ENCODE peak calls at places on chromosomes 1 and 21, in six cellular contexts. A is K562, U is HCT116, S is NT2/D1, P is GM12878, I is H1. E is an unnamed sample.

GRCh38 chr1:151716771-151717631 is at the start of gene CELF3:
- DNase-seq in A (peak), U (no peak), S (peak), P (no peak), I (peak), E (no peak)

GRCh38 chr1:228281631-228282328 is 73.9 kb downstream of the OBSCN start:
- DNase-seq in A (no peak), U (no peak), S (no peak), P (no peak), I (no peak), E (no peak)

GRCh38 chr1:63782982-63783381 is 9.2 kb downstream of the ROR1 start:
- DNase-seq in A (no peak), U (no peak), S (peak), P (no peak), I (no peak), E (no peak)

GRCh38 chr1:179016694-179017382 is 8.9 kb upstream of the FAM20B start:
- DNase-seq in A (peak), U (peak), S (no peak), P (no peak), I (no peak), E (peak)

GRCh38 chr1:216778763-216779162 is 55.5 kb upstream of the ESRRG start:
- DNase-seq in A (no peak), U (no peak), S (no peak), P (no peak), I (no peak), E (no peak)

GRCh38 chr1:118154220-118154619 is 30.8 kb downstream of the SPAG17 start:
- DNase-seq in A (peak), U (no peak), S (no peak), P (peak), I (no peak), E (no peak)

GRCh38 chr1:39105841-39106765 is 80.0 kb downstream of the NDUFS5 start:
- DNase-seq in A (peak), U (no peak), S (peak), P (no peak), I (peak), E (peak)

GRCh38 chr21:31721381-31721780 is 10.5 kb downstream of the SCAF4 start:
- DNase-seq in A (no peak), U (no peak), S (no peak), P (no peak), I (no peak), E (no peak)

GRCh38 chr1:12095822-12096263 is 32.7 kb downstream of the TNFRSF8 start:
- DNase-seq in A (peak), U (no peak), S (no peak), P (no peak), I (no peak), E (no peak)

GRCh38 chr1:208234721-208235120 is 9.5 kb downstream of the PLXNA2 start:
- DNase-seq in A (no peak), U (no peak), S (no peak), P (no peak), I (no peak), E (peak)

GRCh38 chr1:101996830-101997485 is at the start of gene OLFM3:
- DNase-seq in A (no peak), U (no peak), S (peak), P (no peak), I (peak), E (peak)

GRCh38 chr21:43193651-43194302 is 25.0 kb downstream of the CRYAA start:
- DNase-seq in A (no peak), U (no peak), S (no peak), P (no peak), I (no peak), E (no peak)

GRCh38 chr1:63662846-63663245 is 69.6 kb downstream of the PGM1 start:
- DNase-seq in A (no peak), U (peak), S (peak), P (no peak), I (no peak), E (no peak)

GRCh38 chr1:182069028-182069466 is 7.5 kb upstream of the ZNF648 start:
- DNase-seq in A (peak), U (peak), S (peak), P (no peak), I (peak), E (peak)

GRCh38 chr1:220458936-220459335 is 69.0 kb upstream of the MARK1 start:
- DNase-seq in A (no peak), U (no peak), S (no peak), P (no peak), I (no peak), E (no peak)

GRCh38 chr1:114609826-114610225 is 28.4 kb upstream of the BCAS2 start:
- DNase-seq in A (no peak), U (no peak), S (no peak), P (no peak), I (no peak), E (no peak)

GRCh38 chr1:229118662-229119061 is 152.2 kb upstream of the RAB4A start:
- DNase-seq in A (no peak), U (no peak), S (no peak), P (no peak), I (no peak), E (no peak)

GRCh38 chr1:160220301-160220700 is 15.1 kb downstream of the PEA15 start:
- DNase-seq in A (no peak), U (no peak), S (no peak), P (no peak), I (no peak), E (no peak)

GRCh38 chr1:159786966-159787365 is 6.2 kb downstream of the DUSP23 start:
- DNase-seq in A (no peak), U (no peak), S (no peak), P (no peak), I (no peak), E (no peak)

GRCh38 chr1:200423235-200423634 is 13.4 kb upstream of the ZNF281 start:
- DNase-seq in A (no peak), U (no peak), S (no peak), P (no peak), I (no peak), E (no peak)

GRCh38 chr1:80540605-80541004 is 1260.1 kb upstream of the ADGRL2 start:
- DNase-seq in A (no peak), U (no peak), S (no peak), P (no peak), I (no peak), E (no peak)

GRCh38 chr21:28788030-28788429 is 204.6 kb downstream of the LTN1 start:
- DNase-seq in A (no peak), U (no peak), S (no peak), P (no peak), I (no peak), E (no peak)

GRCh38 chr1:57796609-57797008 is 372.7 kb upstream of the DAB1 start:
- DNase-seq in A (peak), U (no peak), S (no peak), P (no peak), I (no peak), E (no peak)

GRCh38 chr1:155273134-155273982 is at the start of gene CLK2:
- DNase-seq in A (peak), U (peak), S (peak), P (peak), I (peak), E (peak)

GRCh38 chr21:31476551-31477120 is 132.6 kb upstream of the TIAM1 start:
- DNase-seq in A (no peak), U (no peak), S (no peak), P (no peak), I (no peak), E (no peak)

GRCh38 chr1:119279441-119280415 is 88.9 kb upstream of the HAO2 start:
- DNase-seq in A (no peak), U (peak), S (no peak), P (no peak), I (no peak), E (peak)

GRCh38 chr1:224132901-224133300 is 19.0 kb downstream of the FBXO28 start:
- DNase-seq in A (no peak), U (no peak), S (no peak), P (no peak), I (no peak), E (no peak)

DNA sequence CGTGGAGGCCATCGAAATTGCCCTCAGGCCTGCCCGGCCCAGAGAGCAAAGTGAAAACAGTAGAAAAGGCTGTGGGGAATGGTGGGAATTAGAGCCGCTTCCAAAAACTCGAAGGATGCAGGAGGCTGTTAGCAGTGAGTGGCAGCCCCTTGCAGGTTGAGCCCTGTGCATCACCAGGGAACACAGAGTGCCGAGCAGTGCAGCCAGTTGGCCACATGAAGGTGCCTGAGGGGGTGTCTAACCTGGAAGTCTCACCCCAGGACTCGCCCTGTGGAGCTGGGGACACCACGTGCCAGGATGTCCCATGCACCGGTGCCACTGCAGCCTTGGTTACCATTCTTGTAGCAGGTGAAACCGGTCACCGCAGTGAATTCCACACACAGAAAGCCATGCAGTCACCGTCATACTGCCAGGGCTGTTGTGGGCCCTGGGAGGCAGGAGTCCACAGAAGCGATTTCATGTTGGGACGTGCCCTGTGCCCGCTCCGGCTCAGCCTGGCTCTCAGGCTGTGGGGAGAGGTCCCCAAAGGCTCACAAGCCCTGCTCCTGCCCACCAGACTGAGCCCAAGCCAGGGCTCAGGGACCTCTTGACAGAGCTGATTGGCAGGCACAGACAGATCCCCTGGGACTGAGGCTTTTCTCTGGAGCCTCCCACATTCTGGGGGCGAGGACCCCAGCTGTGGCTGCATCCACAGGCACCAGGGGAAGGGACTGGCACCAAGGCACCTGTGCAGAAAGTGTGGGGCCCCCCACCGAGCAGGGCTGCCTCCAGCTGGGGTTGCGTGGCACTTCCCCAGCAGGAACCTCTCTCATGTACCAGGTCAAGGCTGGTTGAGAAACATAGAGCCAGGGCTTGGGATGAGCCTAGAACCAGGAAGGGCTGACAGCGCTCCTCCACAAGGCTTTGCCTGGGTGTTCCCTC is 16.7 kb upstream of the ACTRT2 start:
- DNase-seq in A (no peak), U (no peak), S (no peak), P (no peak), I (no peak), E (no peak)
- TF ChIP-seq ZNF274 in A (no peak), U (no peak), S (no peak), P (no peak), I (no peak), E (no peak)

GRCh38 chr1:9655836-9656235 is 4.3 kb downstream of the PIK3CD start:
- DNase-seq in A (no peak), U (no peak), S (no peak), P (no peak), I (no peak), E (no peak)
- TF ChIP-seq ZNF274 in A (no peak), U (no peak), S (no peak), P (no peak), I (no peak), E (no peak)

GRCh38 chr1:169694304-169694703 is 17.1 kb downstream of the SELL start:
- DNase-seq in A (no peak), U (no peak), S (no peak), P (no peak), I (no peak), E (no peak)
- TF ChIP-seq ZNF274 in A (no peak), U (no peak), S (no peak), P (no peak), I (no peak), E (no peak)

GRCh38 chr1:183932412-183932811 is 105.1 kb downstream of the COLGALT2 start:
- DNase-seq in A (no peak), U (no peak), S (no peak), P (no peak), I (peak), E (no peak)
- TF ChIP-seq ZNF274 in A (no peak), U (no peak), S (no peak), P (no peak), I (no peak), E (no peak)

GRCh38 chr21:46152939-46153258 is 2.5 kb downstream of the FTCD start:
- DNase-seq in A (no peak), U (no peak), S (no peak), P (no peak), I (no peak), E (no peak)

GRCh38 chr21:46154155-46154954 is 1.0 kb downstream of the FTCD start:
- DNase-seq in A (no peak), U (no peak), S (no peak), P (no peak), I (peak), E (no peak)

GRCh38 chr21:46154955-46155513 is 345 bp downstream of the FTCD start:
- DNase-seq in A (no peak), U (no peak), S (no peak), P (no peak), I (peak), E (no peak)

GRCh38 chr21:46151989-46152938 is 3.1 kb downstream of the FTCD start:
- DNase-seq in A (no peak), U (no peak), S (no peak), P (no peak), I (peak), E (no peak)

GRCh38 chr21:46153259-46154154 is 1.9 kb downstream of the FTCD start:
- DNase-seq in A (peak), U (no peak), S (peak), P (no peak), I (peak), E (peak)
- TF ChIP-seq ZNF274 in A (no peak), U (no peak), S (no peak), P (no peak), I (no peak), E (peak)

GRCh38 chr1:109381573-109381972 is 16.1 kb downstream of the SORT1 start:
- DNase-seq in A (no peak), U (no peak), S (no peak), P (no peak), I (no peak), E (no peak)
- TF ChIP-seq ZNF274 in A (no peak), U (no peak), S (no peak), P (no peak), I (no peak), E (no peak)

GRCh38 chr21:33909756-33910155 is 5.8 kb downstream of the ATP5PO start:
- DNase-seq in A (no peak), U (no peak), S (no peak), P (no peak), I (no peak), E (no peak)

GRCh38 chr21:33917421-33917820 is 1.8 kb upstream of the ATP5PO start:
- DNase-seq in A (no peak), U (no peak), S (no peak), P (no peak), I (no peak), E (no peak)

GRCh38 chr21:33916200-33916567 is 580 bp upstream of the ATP5PO start:
- DNase-seq in A (no peak), U (no peak), S (no peak), P (no peak), I (no peak), E (no peak)

GRCh38 chr21:33915368-33916199 is at the start of gene ATP5PO:
- DNase-seq in A (peak), U (peak), S (peak), P (peak), I (peak), E (peak)

DNA sequence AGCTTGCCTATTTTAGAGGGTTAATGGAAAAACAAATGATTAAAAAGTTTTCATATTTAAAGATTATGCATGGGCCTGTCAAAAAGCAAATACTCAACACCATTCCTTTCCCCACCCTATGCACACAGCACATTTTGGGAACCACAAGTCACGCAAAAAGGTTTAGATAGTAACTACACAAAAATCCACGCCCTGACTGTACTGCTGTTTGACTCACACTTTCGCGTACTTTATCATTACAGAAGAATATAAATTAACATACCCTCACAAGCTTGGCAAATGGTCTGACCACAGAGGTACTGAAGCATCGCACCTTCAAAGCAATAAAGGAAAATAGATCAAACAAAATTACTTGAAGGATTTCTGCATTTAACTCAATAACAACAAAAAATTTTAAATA is 1.4 kb downstream of the ATP5PO start:
- DNase-seq in A (no peak), U (no peak), S (no peak), P (no peak), I (no peak), E (no peak)
- TF ChIP-seq ZNF274 in A (no peak), U (no peak), S (no peak), P (no peak), I (no peak), E (no peak)

GRCh38 chr1:6243053-6243834 is 735 bp upstream of the HES3 start:
- DNase-seq in A (no peak), U (no peak), S (no peak), P (no peak), I (no peak), E (no peak)
- TF ChIP-seq ZNF274 in A (no peak), U (no peak), S (no peak), P (no peak), I (no peak), E (no peak)

GRCh38 chr1:59549903-59550302 is 253.0 kb downstream of the FGGY start:
- DNase-seq in A (no peak), U (no peak), S (no peak), P (no peak), I (no peak), E (peak)
- TF ChIP-seq ZNF274 in A (no peak), U (no peak), S (no peak), P (no peak), I (no peak), E (no peak)

GRCh38 chr1:53559854-53560571 is 100.8 kb downstream of the DMRTB1 start:
- DNase-seq in A (no peak), U (no peak), S (no peak), P (no peak), I (no peak), E (no peak)

GRCh38 chr1:53562983-53563379 is 103.8 kb downstream of the DMRTB1 start:
- DNase-seq in A (no peak), U (no peak), S (no peak), P (no peak), I (no peak), E (no peak)

GRCh38 chr1:53560572-53561487 is 101.6 kb downstream of the DMRTB1 start:
- DNase-seq in A (no peak), U (no peak), S (no peak), P (no peak), I (no peak), E (no peak)

GRCh38 chr1:53562256-53562982 is 103.2 kb downstream of the DMRTB1 start:
- DNase-seq in A (no peak), U (no peak), S (no peak), P (no peak), I (no peak), E (no peak)

DNA sequence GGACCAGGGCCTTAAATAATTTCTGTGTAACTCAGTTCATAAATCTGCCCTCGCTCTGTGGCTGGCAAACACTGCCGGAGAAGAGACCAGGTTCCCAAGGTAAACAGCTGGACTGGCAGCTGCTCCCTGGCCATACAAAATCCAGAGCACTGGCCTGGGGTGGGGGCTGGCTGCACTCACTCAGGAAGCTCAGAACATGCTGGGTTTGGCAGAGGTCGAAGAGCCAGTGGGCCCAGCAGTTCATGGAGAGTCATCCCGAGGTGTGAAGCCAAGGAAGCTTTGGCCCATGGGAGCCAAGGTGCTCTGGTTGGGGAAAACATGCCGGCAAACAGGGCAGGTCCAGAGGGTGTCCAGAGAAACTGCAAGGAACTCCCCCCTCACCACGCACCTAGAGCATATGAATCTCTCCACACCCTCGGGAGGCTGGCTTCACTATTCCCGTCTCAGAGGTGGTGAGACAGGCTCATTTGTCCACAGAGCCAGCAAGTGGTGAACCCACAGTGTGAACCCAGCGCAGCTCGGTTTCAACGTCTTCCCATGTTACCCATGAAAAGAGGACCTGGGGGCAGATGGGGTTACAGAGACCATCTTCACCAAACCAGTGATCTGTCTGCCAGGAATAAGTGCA is 102.4 kb downstream of the DMRTB1 start:
- DNase-seq in A (no peak), U (no peak), S (no peak), P (no peak), I (no peak), E (no peak)
- TF ChIP-seq ZNF274 in A (no peak), U (no peak), S (no peak), P (no peak), I (no peak), E (no peak)